ENCODE peak calls at places on chromosomes 2 and 18, in nine cellular contexts. G is left ventricle myocardium inferior; O is effector memory CD4-positive, alpha-beta T cell; V is psoas muscle; X is small intestine; N is heart right ventricle; I is sigmoid colon; T is GM23338; E is lower lobe of right lung. B is an unnamed sample. For H3K4me1, the result is how much of the 10 kb centered on the place peaks cover.

GRCh38 chr18:71115261-71115660 is 826.4 kb downstream of the SOCS6 start:
- DNase-seq in E (no peak), I (no peak), V (no peak), O (no peak), X (no peak), G (no peak), N (no peak), T (no peak), B (no peak)

GRCh38 chr2:119478188-119479065 is 45.9 kb downstream of the SCTR start:
- DNase-seq in T (no peak), O (no peak), X (no peak), E (no peak), G (no peak), I (no peak), V (no peak), N (no peak), B (no peak)

GRCh38 chr2:111236027-111236426 is 115.3 kb downstream of the BCL2L11 start:
- DNase-seq in V (peak), X (no peak), T (no peak), G (peak), E (peak), O (no peak), N (peak), I (no peak), B (peak)

GRCh38 chr2:5867045-5867444 is 174.9 kb downstream of the SOX11 start:
- DNase-seq in V (no peak), E (no peak), G (no peak), I (no peak), X (no peak), N (no peak), O (no peak), T (no peak), B (no peak)

GRCh38 chr2:6523476-6523875 is 342.2 kb downstream of the CMPK2 start:
- DNase-seq in N (no peak), G (no peak), I (no peak), T (peak), X (no peak), V (no peak), E (no peak), O (no peak), B (no peak)

GRCh38 chr2:148039783-148040182 is 18.9 kb downstream of the MBD5 start:
- DNase-seq in I (no peak), T (no peak), V (no peak), O (no peak), X (no peak), G (no peak), N (no peak), E (no peak), B (no peak)

GRCh38 chr18:8770655-8771054 is 65.3 kb downstream of the MTCL1 start:
- DNase-seq in O (no peak), I (no peak), G (no peak), T (no peak), E (no peak), X (no peak), N (no peak), V (no peak), B (no peak)

GRCh38 chr2:115162454-115163293 is 720.2 kb downstream of the DPP10 start:
- DNase-seq in T (peak), G (no peak), X (peak), N (no peak), O (no peak), V (no peak), I (no peak), E (no peak), B (no peak)

GRCh38 chr2:65064728-65065552 is 8.7 kb downstream of the CEP68 start:
- DNase-seq in X (peak), G (peak), V (peak), N (peak), O (no peak), I (peak), T (peak), E (peak), B (no peak)

GRCh38 chr2:189049709-189050108 is 75.5 kb downstream of the COL3A1 start:
- DNase-seq in I (no peak), V (no peak), X (no peak), G (no peak), O (no peak), T (no peak), N (no peak), E (no peak), B (no peak)

GRCh38 chr2:79547568-79547967 is 34.7 kb downstream of the CTNNA2 start:
- DNase-seq in I (no peak), X (no peak), V (no peak), O (no peak), N (no peak), E (no peak), T (no peak), G (no peak), B (no peak)

GRCh38 chr18:36828157-36828629 is 609 bp downstream of the TPGS2 start:
- DNase-seq in T (peak), E (no peak), I (peak), O (peak), V (peak), G (no peak), N (peak), X (peak), B (no peak)

GRCh38 chr2:40118622-40119021 is 333.3 kb downstream of the SLC8A1 start:
- DNase-seq in N (no peak), X (peak), T (no peak), I (no peak), G (no peak), V (no peak), O (no peak), E (no peak), B (no peak)

GRCh38 chr2:75360945-75361344 is 161.6 kb upstream of the TACR1 start:
- DNase-seq in X (no peak), E (no peak), N (no peak), I (no peak), O (no peak), T (no peak), V (no peak), G (no peak), B (no peak)

GRCh38 chr2:113878743-113879142 is 11.1 kb upstream of the ACTR3 start:
- DNase-seq in X (peak), I (no peak), N (no peak), T (peak), V (no peak), E (no peak), O (no peak), G (no peak), B (no peak)

GRCh38 chr2:46306988-46307655 is 9.9 kb downstream of the EPAS1 start:
- DNase-seq in N (peak), E (no peak), X (peak), V (no peak), G (no peak), T (no peak), O (no peak), I (no peak), B (peak)

GRCh38 chr2:54084600-54084999 is 30.8 kb upstream of the ACYP2 start:
- DNase-seq in T (peak), X (no peak), I (no peak), O (no peak), G (no peak), V (no peak), E (no peak), N (no peak), B (no peak)

GRCh38 chr18:5463390-5463789 is 80.4 kb downstream of the EPB41L3 start:
- DNase-seq in V (peak), T (no peak), E (peak), G (peak), I (peak), O (no peak), N (peak), X (peak), B (peak)

GRCh38 chr2:102110168-102110567 is 32.4 kb upstream of the IL1R1 start:
- DNase-seq in N (no peak), O (no peak), V (no peak), T (no peak), E (no peak), X (no peak), G (no peak), I (no peak), B (no peak)

GRCh38 chr2:102107741-102108070 is 34.8 kb upstream of the IL1R1 start:
- DNase-seq in X (no peak), E (no peak), O (no peak), G (no peak), T (no peak), V (no peak), I (no peak), N (no peak), B (no peak)

GRCh38 chr2:102111823-102112222 is 30.7 kb upstream of the IL1R1 start:
- DNase-seq in N (no peak), X (no peak), G (no peak), T (peak), I (no peak), E (no peak), O (no peak), V (no peak), B (no peak)

GRCh38 chr2:102110596-102111334 is 31.8 kb upstream of the IL1R1 start:
- DNase-seq in E (no peak), I (no peak), T (no peak), X (no peak), N (no peak), G (no peak), O (no peak), V (no peak), B (peak)

GRCh38 chr2:102109016-102109415 is 33.5 kb upstream of the IL1R1 start:
- DNase-seq in V (no peak), G (no peak), O (no peak), X (no peak), N (no peak), T (no peak), E (no peak), I (no peak), B (no peak)
- H3K4me1 ChIP-seq in V (under half), G (under half), O (under half), X (under half), N (under half), T (under half), E (half or more), I (under half), B (under half)

GRCh38 chr2:20596973-20597867 is 53.7 kb downstream of the HS1BP3 start:
- DNase-seq in X (no peak), O (no peak), V (peak), I (peak), E (peak), G (peak), T (no peak), N (peak), B (peak)

GRCh38 chr2:20596193-20596972 is 54.5 kb downstream of the HS1BP3 start:
- DNase-seq in E (no peak), N (no peak), O (no peak), X (no peak), T (no peak), G (no peak), I (no peak), V (no peak), B (no peak)

GRCh38 chr2:20594957-20595356 is 55.9 kb downstream of the HS1BP3 start:
- DNase-seq in O (no peak), N (no peak), T (no peak), X (no peak), V (no peak), I (peak), G (no peak), E (no peak), B (peak)

GRCh38 chr2:20594048-20594750 is 56.7 kb downstream of the HS1BP3 start:
- DNase-seq in G (no peak), X (no peak), T (no peak), E (no peak), I (peak), V (no peak), O (no peak), N (no peak), B (peak)

GRCh38 chr2:20595439-20596192 is 55.3 kb downstream of the HS1BP3 start:
- DNase-seq in N (no peak), V (no peak), I (peak), T (no peak), X (no peak), E (peak), G (no peak), O (no peak), B (peak)
- H3K4me1 ChIP-seq in N (half or more), V (under half), I (under half), T (under half), X (under half), E (half or more), G (half or more), O (under half), B (under half)

DNA sequence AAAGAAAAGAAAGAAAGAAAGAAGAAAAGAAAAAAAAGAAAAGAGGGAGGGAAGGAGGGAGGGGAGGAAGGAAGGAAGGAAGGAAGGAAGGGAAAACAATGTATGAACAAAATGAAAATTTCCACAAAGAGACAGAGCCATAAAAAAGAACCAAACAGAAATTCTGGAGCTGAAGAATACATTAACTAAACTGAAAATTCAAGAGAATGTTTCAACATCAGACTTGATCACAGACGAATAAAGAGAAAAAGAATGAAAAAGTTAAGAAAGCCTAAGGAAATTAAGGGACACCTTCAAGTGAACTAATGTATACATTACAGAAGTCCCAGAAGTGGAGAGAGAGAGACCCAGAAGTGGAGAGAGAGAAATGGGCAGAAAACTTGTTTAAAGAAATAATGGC is 60.9 kb upstream of the RAB6C start:
- DNase-seq in X (no peak), G (no peak), T (no peak), N (no peak), I (no peak), E (no peak), V (no peak), O (no peak), B (no peak)
- H3K4me1 ChIP-seq in X (under half), G (under half), T (under half), N (under half), I (under half), E (under half), V (under half), O (under half), B (under half)

GRCh38 chr18:39647627-39648502 is 2082.3 kb upstream of the CELF4 start:
- DNase-seq in E (no peak), X (no peak), N (peak), I (no peak), T (peak), O (no peak), G (no peak), V (no peak), B (no peak)
- H3K4me1 ChIP-seq in E (under half), X (under half), N (under half), I (under half), T (under half), O (under half), G (under half), V (under half), B (under half)

GRCh38 chr2:139271879-139272278 is 491.7 kb upstream of the NXPH2 start:
- DNase-seq in E (no peak), T (no peak), X (no peak), N (no peak), V (no peak), G (no peak), I (no peak), O (no peak), B (no peak)
- H3K4me1 ChIP-seq in E (under half), T (under half), X (under half), N (under half), V (under half), G (under half), I (under half), O (under half), B (under half)

GRCh38 chr18:48992133-48992532 is 41.4 kb upstream of the SMAD7 start:
- DNase-seq in O (no peak), N (no peak), E (no peak), T (no peak), G (no peak), I (no peak), X (no peak), V (no peak), B (no peak)
- H3K4me1 ChIP-seq in O (under half), N (half or more), E (under half), T (under half), G (half or more), I (under half), X (under half), V (under half), B (under half)